ENCODE peak calls at places on chromosomes 5 and 9, in four cellular contexts. S is NCI-H1105, R is GM20000, G is hypothalamus. X is an unnamed sample.

GRCh38 chr5:39415186-39415585 is 9.6 kb downstream of the DAB2 start:
- DNase-seq in S (no peak), R (no peak), G (no peak), X (peak; percentile 52)

GRCh38 chr5:154278908-154279307 is 88.4 kb downstream of the GALNT10 start:
- DNase-seq in S (no peak), R (no peak), G (no peak), X (no peak)

GRCh38 chr5:106376522-106376921 is 1294.2 kb downstream of the EFNA5 start:
- DNase-seq in S (no peak), R (no peak), G (no peak), X (no peak)

GRCh38 chr9:89367281-89367680 is 49.0 kb downstream of the SECISBP2 start:
- DNase-seq in S (no peak), R (no peak), G (no peak), X (no peak)

GRCh38 chr5:50766462-50766861 is 100.0 kb downstream of the PARP8 start:
- DNase-seq in S (no peak), R (no peak), G (no peak), X (no peak)

GRCh38 chr5:107979900-107980299 is 309.2 kb upstream of the EFNA5 start:
- DNase-seq in S (no peak), R (peak; percentile 6), G (no peak), X (no peak)

GRCh38 chr5:95620030-95620869 is at the start of gene GPR150:
- DNase-seq in S (peak; percentile 19), R (peak; percentile 84), G (no peak), X (peak; percentile 69)

GRCh38 chr9:104494808-104495207 is 9.3 kb upstream of the OR13F1 start:
- DNase-seq in S (no peak), R (no peak), G (no peak), X (no peak)

GRCh38 chr9:73011346-73011745 is 58.5 kb upstream of the ALDH1A1 start:
- DNase-seq in S (no peak), R (no peak), G (no peak), X (peak; percentile 36)

GRCh38 chr5:132022737-132023136 is 11.3 kb upstream of the ACSL6 start:
- DNase-seq in S (no peak), R (peak; percentile 2), G (no peak), X (no peak)

GRCh38 chr9:109122726-109123621 is 3.2 kb upstream of the TMEM245 start:
- DNase-seq in S (no peak), R (peak; percentile 39), G (no peak), X (no peak)

GRCh38 chr5:134738963-134739661 is 764 bp downstream of the CAMLG start:
- DNase-seq in S (no peak), R (peak; percentile 39), G (no peak), X (peak; percentile 69)

GRCh38 chr9:14286121-14286520 is 27.8 kb downstream of the NFIB start:
- DNase-seq in S (no peak), R (no peak), G (no peak), X (no peak)

GRCh38 chr5:33180900-33181299 is 259.9 kb upstream of the TARS1 start:
- DNase-seq in S (peak; percentile 0), R (no peak), G (no peak), X (peak; percentile 30)

GRCh38 chr5:112125910-112126309 is 293.2 kb downstream of the EPB41L4A start:
- DNase-seq in S (no peak), R (no peak), G (no peak), X (no peak)

GRCh38 chr5:79829260-79829659 is 139.6 kb downstream of the CMYA5 start:
- DNase-seq in S (no peak), R (no peak), G (no peak), X (no peak)